ENCODE peak calls at places on chromosomes 4 and X, in ten cellular contexts. Q, C, Z, V, I, D, P, X, F and S are unnamed samples.

GRCh38 chr4:665751-666435 is 8.2 kb downstream of the ATP5ME start:
- DNase-seq in F (no peak), D (no peak), Z (no peak), V (no peak), C (no peak), Q (no peak), I (no peak), P (no peak), X (no peak), S (no peak)

GRCh38 chr4:171203425-171203824 is 609.8 kb upstream of the GALNTL6 start:
- DNase-seq in X (peak), P (no peak), I (no peak), C (no peak), D (no peak), F (no peak), V (no peak), Z (no peak), Q (no peak), S (peak)

GRCh38 chr4:163694385-163694784 is 199.9 kb downstream of the TMA16 start:
- DNase-seq in C (no peak), I (no peak), P (no peak), Z (peak), V (no peak), Q (no peak), X (peak), F (peak), D (no peak), S (peak)

GRCh38 chrX:52923781-52924241 is 26.7 kb downstream of the FAM156B start:
- DNase-seq in I (no peak), C (no peak), F (peak), Z (peak), Q (no peak), P (no peak), X (peak), V (no peak), D (no peak), S (peak)

GRCh38 chrX:77788050-77788449 is 2.0 kb upstream of the ATRX start:
- DNase-seq in D (no peak), V (no peak), P (no peak), Z (peak), C (peak), X (peak), Q (no peak), I (no peak), F (peak), S (peak)

GRCh38 chr4:99832313-99832712 is 15.7 kb downstream of the DAPP1 start:
- DNase-seq in Q (no peak), I (no peak), P (no peak), Z (no peak), X (no peak), F (no peak), V (no peak), D (no peak), C (no peak), S (no peak)

GRCh38 chrX:121562616-121563015 is 515.2 kb downstream of the GLUD2 start:
- DNase-seq in F (no peak), Q (no peak), Z (no peak), C (no peak), V (no peak), I (no peak), P (no peak), D (no peak), X (no peak), S (no peak)

GRCh38 chr4:32985256-32985655 is 2265.1 kb downstream of the PCDH7 start:
- DNase-seq in P (no peak), F (peak), Z (peak), I (no peak), X (peak), C (no peak), Q (no peak), D (no peak), V (no peak), S (peak)

GRCh38 chr4:8577046-8577445 is 3.1 kb upstream of the GPR78 start:
- DNase-seq in D (no peak), C (no peak), Q (no peak), F (no peak), X (no peak), Z (no peak), P (no peak), V (no peak), I (no peak), S (no peak)

GRCh38 chr4:157075811-157076577 is at the start of gene GLRB:
- DNase-seq in D (no peak), V (no peak), Q (no peak), Z (peak), I (no peak), C (peak), X (no peak), P (peak), F (no peak), S (no peak)

GRCh38 chrX:46929439-46930018 is 17.3 kb downstream of the JADE3 start:
- DNase-seq in C (no peak), Q (no peak), F (peak), V (no peak), P (no peak), I (no peak), X (peak), D (no peak), Z (peak), S (peak)

GRCh38 chr4:112173593-112174559 is 28.6 kb downstream of the FAM241A start:
- DNase-seq in C (no peak), P (no peak), V (no peak), F (peak), Q (no peak), D (no peak), X (peak), I (no peak), Z (peak), S (peak)

GRCh38 chr4:5238106-5238505 is 186.8 kb downstream of the STK32B start:
- DNase-seq in V (no peak), X (no peak), Z (peak), I (no peak), F (no peak), P (no peak), Q (no peak), C (no peak), D (no peak), S (no peak)

GRCh38 chrX:12138366-12139313 is at the start of gene FRMPD4:
- DNase-seq in P (peak), F (peak), D (no peak), Q (no peak), Z (peak), I (no peak), V (no peak), X (peak), C (peak), S (no peak)

GRCh38 chrX:97751735-97752134 is 868.0 kb downstream of the RPA4 start:
- DNase-seq in C (no peak), V (no peak), Z (no peak), P (no peak), X (no peak), I (no peak), F (no peak), D (no peak), Q (no peak), S (peak)

GRCh38 chr4:187084696-187085095 is 361.0 kb upstream of the FAT1 start:
- DNase-seq in P (no peak), Z (no peak), F (no peak), I (no peak), X (no peak), Q (no peak), C (no peak), D (no peak), V (no peak), S (no peak)

GRCh38 chrX:11287505-11287904 is 5.7 kb upstream of the AMELX start:
- DNase-seq in X (peak), V (no peak), Q (no peak), F (peak), D (no peak), P (no peak), Z (no peak), C (no peak), I (no peak), S (peak)

GRCh38 chr4:125390126-125390525 is 75.4 kb downstream of the FAT4 start:
- DNase-seq in Z (peak), F (peak), I (no peak), Q (no peak), D (no peak), C (no peak), V (no peak), X (peak), P (no peak), S (peak)

GRCh38 chr4:77100234-77100633 is 24.4 kb upstream of the CCNI start:
- DNase-seq in I (no peak), X (no peak), Z (no peak), Q (no peak), V (no peak), P (no peak), D (no peak), C (no peak), F (no peak), S (no peak)

GRCh38 chr4:102825261-102826071 is 1.9 kb downstream of the UBE2D3 start:
- DNase-seq in D (peak), I (no peak), V (no peak), Q (peak), F (peak), P (peak), X (peak), C (peak), Z (peak), S (peak)

GRCh38 chrX:129655547-129656248 is 942 bp upstream of the APLN start:
- DNase-seq in P (no peak), D (no peak), C (no peak), X (no peak), I (no peak), Q (no peak), V (no peak), F (no peak), Z (peak), S (no peak)

GRCh38 chr4:128916832-128917231 is 107.3 kb downstream of the JADE1 start:
- DNase-seq in D (no peak), P (peak), C (no peak), Q (no peak), F (no peak), X (no peak), Z (no peak), V (no peak), I (no peak), S (no peak)

GRCh38 chrX:129932792-129933321 is 26.9 kb downstream of the UTP14A start:
- DNase-seq in F (no peak), Q (no peak), D (no peak), I (no peak), X (peak), C (no peak), V (no peak), P (peak), Z (peak), S (no peak)

GRCh38 chrX:147173586-147173985 is 359.0 kb upstream of the CXorf51A start:
- DNase-seq in Q (no peak), D (no peak), X (no peak), P (no peak), I (no peak), Z (no peak), C (no peak), V (no peak), F (no peak), S (no peak)

GRCh38 chrX:68163446-68163845 is 269.8 kb downstream of the OPHN1 start:
- DNase-seq in D (no peak), V (no peak), P (no peak), C (no peak), I (no peak), Z (peak), Q (no peak), F (peak), X (peak), S (peak)

GRCh38 chr4:26020896-26021295 is 106.9 kb downstream of the SMIM20 start:
- DNase-seq in V (no peak), Q (no peak), F (peak), D (no peak), X (peak), P (no peak), C (no peak), Z (peak), I (no peak), S (peak)

GRCh38 chrX:14872851-14873675 is at the start of the genes FANCB and MOSPD2:
- DNase-seq in V (peak), I (peak), F (peak), X (peak), Z (peak), D (peak), C (peak), P (peak), Q (peak), S (peak)

GRCh38 chr4:5036239-5036638 is 15.0 kb upstream of the STK32B start:
- DNase-seq in Z (peak), Q (no peak), X (peak), F (peak), V (no peak), P (no peak), D (no peak), I (no peak), C (no peak), S (peak)

GRCh38 chrX:128052303-128052702 is at the start of gene ACTRT1:
- DNase-seq in Z (no peak), F (no peak), X (no peak), D (no peak), I (no peak), V (no peak), C (no peak), P (no peak), Q (no peak), S (no peak)

GRCh38 chr4:8307714-8308113 is 38.2 kb downstream of the HTRA3 start:
- DNase-seq in P (no peak), I (no peak), X (no peak), C (no peak), Q (no peak), V (no peak), Z (no peak), F (no peak), D (no peak), S (no peak)

GRCh38 chrX:22121161-22121560 is 89.0 kb downstream of the PHEX start:
- DNase-seq in D (no peak), Z (no peak), I (no peak), V (no peak), X (no peak), C (no peak), P (no peak), F (no peak), Q (no peak), S (peak)

GRCh38 chrX:12709047-12709446 is 82.2 kb upstream of the PRPS2 start:
- DNase-seq in I (no peak), Q (no peak), X (no peak), P (no peak), D (no peak), Z (no peak), F (no peak), C (no peak), V (no peak), S (peak)